ENCODE peak calls at places on chromosomes 13 and 19, in five cellular contexts. One of them, this sample, is unnamed.
A peak's percentile ranks its signal among the peaks of the same experiment; 100 is the strongest.

GRCh38 chr19:27657271-27658051 is 1555.5 kb downstream of the UQCRFS1 start:
- DNase-seq in activated CD4-positive, alpha-beta T cell treated with anti-CD3 and anti-CD28 coated beads for 24 hours: no peak
- DNase-seq in MV-4-11: no peak
- DNase-seq in cardiac fibroblast: no peak
- DNase-seq in astrocyte of the spinal cord: no peak
- DNase-seq in this sample: no peak

GRCh38 chr13:110045919-110046318 is 259.5 kb upstream of the IRS2 start:
- DNase-seq in activated CD4-positive, alpha-beta T cell treated with anti-CD3 and anti-CD28 coated beads for 24 hours: no peak
- DNase-seq in MV-4-11: no peak
- DNase-seq in cardiac fibroblast: no peak
- DNase-seq in astrocyte of the spinal cord: no peak
- DNase-seq in this sample: no peak

GRCh38 chr19:2653717-2654584 is 48.5 kb downstream of the GNG7 start:
- DNase-seq in activated CD4-positive, alpha-beta T cell treated with anti-CD3 and anti-CD28 coated beads for 24 hours: no peak
- DNase-seq in MV-4-11: no peak
- DNase-seq in cardiac fibroblast: no peak
- DNase-seq in astrocyte of the spinal cord: no peak
- DNase-seq in this sample: no peak

GRCh38 chr19:55354698-55355212 is at the start of gene COX6B2:
- DNase-seq in activated CD4-positive, alpha-beta T cell treated with anti-CD3 and anti-CD28 coated beads for 24 hours: no peak
- DNase-seq in MV-4-11: no peak
- DNase-seq in cardiac fibroblast: no peak
- DNase-seq in astrocyte of the spinal cord: no peak
- DNase-seq in this sample: no peak

GRCh38 chr13:79631260-79631659 is 150.3 kb downstream of the NDFIP2 start:
- DNase-seq in activated CD4-positive, alpha-beta T cell treated with anti-CD3 and anti-CD28 coated beads for 24 hours: no peak
- DNase-seq in MV-4-11: no peak
- DNase-seq in cardiac fibroblast: peak; percentile 93
- DNase-seq in astrocyte of the spinal cord: peak; percentile 78
- DNase-seq in this sample: peak; percentile 33

GRCh38 chr19:34217952-34218817 is 36.2 kb upstream of the GARRE1 start:
- DNase-seq in activated CD4-positive, alpha-beta T cell treated with anti-CD3 and anti-CD28 coated beads for 24 hours: peak; percentile 36
- DNase-seq in MV-4-11: peak; percentile 99
- DNase-seq in cardiac fibroblast: peak; percentile 83
- DNase-seq in astrocyte of the spinal cord: peak; percentile 98
- DNase-seq in this sample: peak; percentile 98

GRCh38 chr19:18419699-18420460 is 682 bp downstream of the SSBP4 start:
- DNase-seq in activated CD4-positive, alpha-beta T cell treated with anti-CD3 and anti-CD28 coated beads for 24 hours: no peak
- DNase-seq in MV-4-11: no peak
- DNase-seq in cardiac fibroblast: no peak
- DNase-seq in astrocyte of the spinal cord: no peak
- DNase-seq in this sample: no peak

GRCh38 chr13:80577951-80578670 is 237.2 kb upstream of the SPRY2 start:
- DNase-seq in activated CD4-positive, alpha-beta T cell treated with anti-CD3 and anti-CD28 coated beads for 24 hours: no peak
- DNase-seq in MV-4-11: no peak
- DNase-seq in cardiac fibroblast: no peak
- DNase-seq in astrocyte of the spinal cord: no peak
- DNase-seq in this sample: no peak

GRCh38 chr19:36128392-36128736 is 11.5 kb upstream of the CAPNS1 start:
- DNase-seq in activated CD4-positive, alpha-beta T cell treated with anti-CD3 and anti-CD28 coated beads for 24 hours: no peak
- DNase-seq in MV-4-11: peak; percentile 89
- DNase-seq in cardiac fibroblast: no peak
- DNase-seq in astrocyte of the spinal cord: no peak
- DNase-seq in this sample: no peak

GRCh38 chr19:5031231-5032100 is 62.6 kb downstream of the KDM4B start:
- DNase-seq in activated CD4-positive, alpha-beta T cell treated with anti-CD3 and anti-CD28 coated beads for 24 hours: peak; percentile 78
- DNase-seq in MV-4-11: peak; percentile 70
- DNase-seq in cardiac fibroblast: peak; percentile 78
- DNase-seq in astrocyte of the spinal cord: peak; percentile 66
- DNase-seq in this sample: peak; percentile 70

GRCh38 chr13:95480131-95480545 is 72.4 kb upstream of the CLDN10 start:
- DNase-seq in activated CD4-positive, alpha-beta T cell treated with anti-CD3 and anti-CD28 coated beads for 24 hours: no peak
- DNase-seq in MV-4-11: peak; percentile 99
- DNase-seq in cardiac fibroblast: peak; percentile 68
- DNase-seq in astrocyte of the spinal cord: no peak
- DNase-seq in this sample: no peak

GRCh38 chr13:106493569-106493968 is 41.9 kb downstream of the EFNB2 start:
- DNase-seq in activated CD4-positive, alpha-beta T cell treated with anti-CD3 and anti-CD28 coated beads for 24 hours: no peak
- DNase-seq in MV-4-11: peak; percentile 98
- DNase-seq in cardiac fibroblast: no peak
- DNase-seq in astrocyte of the spinal cord: no peak
- DNase-seq in this sample: no peak

GRCh38 chr19:49585023-49585422 is 3.9 kb downstream of the PRRG2 start:
- DNase-seq in activated CD4-positive, alpha-beta T cell treated with anti-CD3 and anti-CD28 coated beads for 24 hours: no peak
- DNase-seq in MV-4-11: no peak
- DNase-seq in cardiac fibroblast: no peak
- DNase-seq in astrocyte of the spinal cord: no peak
- DNase-seq in this sample: no peak

GRCh38 chr19:680287-681028 is 4.3 kb downstream of the FSTL3 start:
- DNase-seq in activated CD4-positive, alpha-beta T cell treated with anti-CD3 and anti-CD28 coated beads for 24 hours: peak; percentile 100
- DNase-seq in MV-4-11: peak; percentile 99
- DNase-seq in cardiac fibroblast: peak; percentile 100
- DNase-seq in astrocyte of the spinal cord: peak; percentile 99
- DNase-seq in this sample: peak; percentile 99

GRCh38 chr13:29428310-29428991 is 167.0 kb downstream of the SLC7A1 start:
- DNase-seq in activated CD4-positive, alpha-beta T cell treated with anti-CD3 and anti-CD28 coated beads for 24 hours: no peak
- DNase-seq in MV-4-11: no peak
- DNase-seq in cardiac fibroblast: no peak
- DNase-seq in astrocyte of the spinal cord: no peak
- DNase-seq in this sample: no peak

GRCh38 chr13:37029617-37030016 is 29.0 kb downstream of the EXOSC8 start:
- DNase-seq in activated CD4-positive, alpha-beta T cell treated with anti-CD3 and anti-CD28 coated beads for 24 hours: no peak
- DNase-seq in MV-4-11: no peak
- DNase-seq in cardiac fibroblast: peak; percentile 6
- DNase-seq in astrocyte of the spinal cord: peak; percentile 5
- DNase-seq in this sample: peak; percentile 2

GRCh38 chr19:4722671-4723464 is 774 bp downstream of the DPP9 start:
- DNase-seq in activated CD4-positive, alpha-beta T cell treated with anti-CD3 and anti-CD28 coated beads for 24 hours: no peak
- DNase-seq in MV-4-11: no peak
- DNase-seq in cardiac fibroblast: peak; percentile 89
- DNase-seq in astrocyte of the spinal cord: peak; percentile 40
- DNase-seq in this sample: peak; percentile 60

GRCh38 chr13:99968521-99969367 is 2.8 kb downstream of the ZIC5 start:
- DNase-seq in activated CD4-positive, alpha-beta T cell treated with anti-CD3 and anti-CD28 coated beads for 24 hours: no peak
- DNase-seq in MV-4-11: no peak
- DNase-seq in cardiac fibroblast: no peak
- DNase-seq in astrocyte of the spinal cord: peak; percentile 38
- DNase-seq in this sample: no peak